ENCODE peak calls at places on chromosomes 4 and X, in nine cellular contexts. D is renal cortical epithelial cell, H is GOT3, E is T-helper 2 cell, R is glutamatergic neuron, Q is cerebellar cortex, L is NCI-H1092, P is colonic mucosa, Y is small intestine. Z is an unnamed sample.

GRCh38 chrX:153708415-153708814 is 15.8 kb downstream of the BCAP31 start:
- DNase-seq in D (peak), R (peak), P (peak), E (no peak), Y (peak), Q (peak), L (no peak), H (no peak), Z (no peak)

GRCh38 chr4:6332042-6332668 is 62.5 kb downstream of the WFS1 start:
- DNase-seq in L (no peak), Q (peak), R (peak), E (no peak), P (no peak), H (no peak), D (no peak), Y (no peak), Z (no peak)

GRCh38 chrX:97763391-97763790 is 879.7 kb downstream of the RPA4 start:
- DNase-seq in Q (no peak), Y (no peak), P (no peak), E (no peak), R (no peak), D (no peak), L (no peak), H (no peak), Z (no peak)

GRCh38 chrX:129793604-129794191 is 13.9 kb downstream of the SASH3 start:
- DNase-seq in Y (peak), R (no peak), L (peak), Q (no peak), P (no peak), E (no peak), H (no peak), D (no peak), Z (no peak)

GRCh38 chr4:144291164-144291563 is 150.6 kb upstream of the GYPA start:
- DNase-seq in Q (no peak), H (no peak), E (no peak), R (no peak), L (no peak), P (no peak), Y (no peak), D (no peak), Z (no peak)

GRCh38 chr4:3225946-3226345 is 23.0 kb upstream of the MSANTD1 start:
- DNase-seq in D (no peak), L (no peak), R (no peak), Y (no peak), H (no peak), Q (no peak), P (no peak), E (no peak), Z (no peak)

GRCh38 chrX:14029039-14029424 is 660 bp downstream of the GEMIN8 start:
- DNase-seq in D (no peak), R (no peak), P (no peak), L (peak), H (no peak), E (no peak), Y (no peak), Q (peak), Z (no peak)

GRCh38 chr4:165668694-165669093 is 204.3 kb upstream of the TLL1 start:
- DNase-seq in H (no peak), Y (no peak), Q (no peak), L (no peak), E (no peak), R (no peak), P (no peak), D (peak), Z (no peak)

GRCh38 chr4:110869862-110870577 is 247.1 kb upstream of the PITX2 start:
- DNase-seq in P (no peak), Q (no peak), L (no peak), E (no peak), H (no peak), D (peak), Y (peak), R (no peak), Z (no peak)

GRCh38 chr4:86831262-86832090 is 17.7 kb downstream of the SLC10A6 start:
- DNase-seq in R (no peak), Y (no peak), P (no peak), E (no peak), Q (no peak), D (peak), H (no peak), L (no peak), Z (no peak)

GRCh38 chrX:127908369-127908768 is 143.8 kb downstream of the ACTRT1 start:
- DNase-seq in Q (no peak), D (no peak), E (no peak), P (no peak), L (no peak), H (no peak), Y (no peak), R (no peak), Z (no peak)

GRCh38 chrX:39073131-39073530 is 271.9 kb downstream of the MID1IP1 start:
- DNase-seq in D (no peak), E (no peak), P (no peak), H (no peak), Q (no peak), L (no peak), Y (no peak), R (no peak), Z (no peak)

GRCh38 chrX:24210190-24210589 is 60.7 kb downstream of the ZFX start:
- DNase-seq in R (no peak), P (no peak), Y (no peak), E (no peak), D (no peak), H (no peak), Q (no peak), L (no peak), Z (no peak)

GRCh38 chr4:113869743-113870375 is 108.3 kb upstream of the CAMK2D start:
- DNase-seq in Q (no peak), Y (peak), E (no peak), P (no peak), L (no peak), R (no peak), D (peak), H (no peak), Z (no peak)

GRCh38 chr4:24924309-24924781 is 11.5 kb upstream of the CCDC149 start:
- DNase-seq in P (no peak), H (no peak), E (no peak), L (no peak), Y (no peak), R (no peak), Q (no peak), D (peak), Z (no peak)

Z was measured in CD4-positive, alpha-beta T cell.